ENCODE peak calls at places on chromosome 11, in five cellular contexts. Q is GM06990, W is heart left ventricle, G is left lung, E is fibroblast of mammary gland. T is an unnamed sample.

GRCh38 chr11:134069426-134069921 is 602 bp downstream of the JAM3 start:
- DNase-seq in W (peak), E (peak), Q (no peak), G (no peak), T (peak)

GRCh38 chr11:9020881-9021280 is 17.1 kb upstream of the NRIP3 start:
- DNase-seq in W (no peak), Q (no peak), E (no peak), G (no peak), T (peak)

GRCh38 chr11:46901156-46901555 is 17.2 kb downstream of the LRP4 start:
- DNase-seq in W (no peak), Q (no peak), E (no peak), G (no peak), T (no peak)

GRCh38 chr11:74487875-74488274 is 5.6 kb downstream of the LIPT2 start:
- DNase-seq in G (no peak), Q (no peak), W (no peak), E (peak), T (no peak)

GRCh38 chr11:75572744-75573143 is 10.7 kb downstream of the SERPINH1 start:
- DNase-seq in Q (no peak), E (no peak), W (no peak), G (no peak), T (no peak)

GRCh38 chr11:16925495-16926065 is 88.6 kb downstream of the PLEKHA7 start:
- DNase-seq in G (peak), Q (peak), W (peak), E (no peak), T (peak)

GRCh38 chr11:133337905-133338536 is 194.3 kb downstream of the OPCML start:
- DNase-seq in E (no peak), G (no peak), W (no peak), Q (no peak), T (no peak)

GRCh38 chr11:113906515-113906914 is 1.9 kb downstream of the HTR3B start:
- DNase-seq in W (no peak), Q (no peak), G (no peak), E (no peak), T (no peak)

GRCh38 chr11:134124660-134125451 is 56.0 kb downstream of the JAM3 start:
- DNase-seq in G (peak), Q (no peak), E (peak), W (peak), T (peak)

GRCh38 chr11:104338186-104338585 is 174.2 kb upstream of the PDGFD start:
- DNase-seq in E (peak), G (no peak), W (no peak), Q (no peak), T (no peak)

GRCh38 chr11:14773755-14774154 is 118.3 kb downstream of the CYP2R1 start:
- DNase-seq in Q (no peak), G (no peak), E (peak), W (no peak), T (peak)

GRCh38 chr11:41003339-41003992 is 456.0 kb downstream of the LRRC4C start:
- DNase-seq in G (no peak), W (no peak), Q (no peak), E (no peak), T (no peak)

GRCh38 chr11:96263361-96263763 is 79.6 kb downstream of the MAML2 start:
- DNase-seq in Q (no peak), E (peak), W (no peak), G (no peak), T (peak)

GRCh38 chr11:15889972-15890371 is 466.4 kb downstream of the SOX6 start:
- DNase-seq in E (no peak), W (no peak), Q (no peak), G (no peak), T (peak)

DNA sequence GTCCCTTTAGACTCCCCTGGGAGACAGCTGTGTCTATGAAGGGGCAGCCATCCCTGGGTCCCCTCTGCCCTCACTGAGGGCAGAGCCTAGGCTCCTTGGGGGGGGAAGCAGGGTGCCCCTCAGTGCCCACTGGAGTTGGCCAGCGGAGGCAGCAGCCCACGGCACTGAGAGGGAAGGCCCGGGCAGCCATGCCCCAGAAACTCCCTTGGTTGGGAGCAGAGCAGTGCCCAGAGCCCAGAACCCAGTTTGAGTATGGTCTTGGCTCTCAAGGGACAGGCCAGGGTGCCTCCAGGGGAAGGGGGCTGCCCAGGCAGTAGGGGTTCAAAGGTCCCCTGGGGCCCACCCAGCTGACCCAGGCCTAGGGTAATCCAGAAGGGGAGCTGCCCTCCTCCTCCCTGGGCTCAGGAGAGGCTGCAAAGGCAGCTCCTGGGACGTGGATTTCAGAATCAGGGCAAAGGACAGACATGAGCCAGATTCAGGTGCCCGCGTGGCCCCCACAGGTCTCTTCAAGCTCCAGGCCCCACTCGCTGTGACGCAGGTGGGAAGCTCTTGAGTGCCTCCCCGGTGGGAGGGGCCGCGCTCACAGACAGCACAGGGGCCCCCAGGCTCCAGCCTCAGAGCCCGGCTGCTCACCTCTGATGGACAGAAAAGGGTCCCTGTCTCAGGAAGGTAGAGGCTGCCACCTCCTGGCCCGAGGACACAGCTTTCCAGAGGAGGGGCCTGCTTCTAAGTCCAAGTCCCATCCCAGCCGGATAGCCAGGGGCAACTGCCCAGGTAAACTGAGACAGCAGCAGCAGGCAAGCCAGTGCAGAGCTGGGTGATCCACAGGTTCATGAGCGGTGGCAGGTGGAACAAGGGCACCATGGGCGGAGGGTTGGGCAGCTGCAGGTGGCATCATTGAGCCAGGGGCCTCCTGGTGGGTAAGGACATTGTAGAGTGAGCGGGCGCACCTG is 2.6 kb downstream of the C11orf21 start:
- DNase-seq in W (peak), E (no peak), Q (no peak), G (no peak), T (peak)
- TF ChIP-seq CTCF in W (no peak), E (no peak), Q (peak), G (peak), T (peak)

GRCh38 chr11:65713212-65713969 is 1.3 kb downstream of the KAT5 start:
- DNase-seq in Q (no peak), W (no peak), E (no peak), G (no peak), T (no peak)
- H3K4me3 ChIP-seq in Q (peak), W (peak), E (peak), G (peak), T (no peak)

DNA sequence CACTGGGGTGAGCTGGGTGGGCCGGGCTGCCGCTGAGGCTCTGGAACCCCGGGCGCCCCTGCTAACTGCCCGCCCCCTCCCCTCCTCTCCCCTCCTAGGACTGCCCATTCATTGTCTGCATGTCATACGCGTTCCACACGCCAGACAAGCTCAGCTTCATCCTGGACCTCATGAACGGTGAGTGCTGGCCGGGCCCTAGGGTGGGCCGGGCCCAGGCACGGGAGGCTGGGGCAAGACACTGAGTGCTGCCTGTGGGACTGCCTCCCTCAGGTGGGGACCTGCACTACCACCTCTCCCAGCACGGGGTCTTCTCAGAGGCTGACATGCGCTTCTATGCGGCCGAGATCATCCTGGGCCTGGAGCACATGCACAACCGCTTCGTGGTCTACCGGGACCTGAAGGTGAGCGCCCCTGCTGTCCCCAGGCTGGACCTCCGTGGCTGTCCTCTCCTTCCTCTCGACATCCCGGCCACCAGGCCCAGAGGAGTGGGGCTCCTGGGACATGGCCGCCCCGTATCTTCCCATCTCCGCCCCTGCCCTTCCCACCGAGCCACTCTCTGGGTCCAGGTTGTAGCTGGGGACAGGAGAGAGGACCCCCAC is 7.5 kb upstream of the ANKRD13D start:
- DNase-seq in W (peak), E (no peak), G (peak), Q (no peak), T (no peak)
- TF ChIP-seq CTCF in W (no peak), E (no peak), G (no peak), Q (no peak), T (no peak)

GRCh38 chr11:100629671-100630070 is 57.4 kb upstream of the ARHGAP42 start:
- DNase-seq in E (peak), W (no peak), Q (no peak), G (no peak), T (no peak)

GRCh38 chr11:100635194-100635593 is 51.9 kb upstream of the ARHGAP42 start:
- DNase-seq in W (no peak), Q (no peak), G (no peak), E (no peak), T (no peak)

GRCh38 chr11:100631316-100631715 is 55.8 kb upstream of the ARHGAP42 start:
- DNase-seq in G (no peak), W (no peak), E (no peak), Q (no peak), T (no peak)

GRCh38 chr11:100630898-100631297 is 56.2 kb upstream of the ARHGAP42 start:
- DNase-seq in W (no peak), Q (no peak), G (no peak), E (no peak), T (no peak)

DNA sequence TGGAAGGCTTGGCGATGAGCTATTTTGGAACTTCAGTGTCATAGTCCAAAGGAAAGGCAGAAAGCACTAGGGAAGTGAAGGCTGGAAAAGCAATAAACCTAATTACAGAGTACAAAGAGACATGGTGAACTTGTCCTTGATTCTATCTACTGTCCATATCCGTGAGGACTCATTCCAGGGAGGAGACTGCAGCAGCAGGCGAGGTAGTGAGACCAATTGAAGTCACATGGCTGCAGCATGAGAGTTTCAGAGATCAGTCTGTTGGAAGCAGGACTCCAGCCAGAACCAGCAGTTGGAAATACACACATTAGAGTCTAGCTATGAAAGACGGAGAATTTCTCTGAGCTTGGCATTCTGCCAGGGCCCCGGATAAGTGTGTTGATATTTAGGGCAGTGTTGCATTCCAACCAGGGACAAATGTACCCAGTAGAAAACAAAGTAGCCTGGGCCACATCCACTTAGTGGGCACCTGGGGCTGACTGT is 54.1 kb upstream of the ARHGAP42 start:
- DNase-seq in W (peak), G (peak), E (peak), Q (no peak), T (peak)
- H3K4me3 ChIP-seq in W (peak), G (no peak), E (no peak), Q (no peak), T (no peak)

GRCh38 chr11:62392944-62393628 is 25.7 kb upstream of the SCGB1A1 start:
- DNase-seq in E (no peak), W (no peak), Q (no peak), G (no peak), T (no peak)
- TF ChIP-seq CTCF in E (no peak), W (no peak), Q (peak), G (no peak), T (peak)

GRCh38 chr11:128765104-128765503 is 71.2 kb downstream of the FLI1 start:
- DNase-seq in W (no peak), E (no peak), Q (no peak), G (no peak), T (no peak)
- H3K4me3 ChIP-seq in W (no peak), E (no peak), Q (no peak), G (no peak), T (no peak)

DNA sequence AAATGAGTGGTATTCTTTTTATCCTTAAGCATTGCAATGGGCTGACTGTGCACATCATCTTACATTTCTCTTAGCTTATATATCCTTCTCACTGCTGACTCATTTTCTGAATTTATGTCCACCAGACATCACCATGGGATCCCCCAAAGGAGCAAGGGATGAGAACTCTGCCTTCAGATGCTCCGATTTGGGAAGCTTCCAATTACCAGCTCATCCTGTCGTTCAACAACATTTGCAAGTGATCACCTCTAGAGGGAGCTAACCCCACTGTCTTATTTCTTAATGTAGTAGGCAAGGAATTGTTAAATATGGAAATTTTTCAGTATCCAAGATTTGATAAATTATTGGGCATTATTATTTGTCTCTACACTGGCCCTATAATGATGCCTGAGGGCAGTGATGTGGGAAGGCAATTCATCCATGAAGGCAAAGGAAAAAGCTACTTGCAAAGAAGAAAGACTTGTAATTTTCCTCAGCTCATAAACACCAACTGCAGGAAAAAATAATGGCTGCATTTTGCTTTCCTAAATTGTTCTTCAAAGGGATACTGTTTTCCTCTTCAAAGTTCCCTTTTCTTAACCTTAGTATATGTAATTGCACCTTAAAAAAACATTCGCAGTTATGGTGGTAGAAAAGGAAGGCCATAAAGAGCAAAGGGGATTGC is 102.4 kb upstream of the FSHB start:
- DNase-seq in G (no peak), W (no peak), E (peak), Q (no peak), T (peak)
- TF ChIP-seq CTCF in G (peak), W (peak), E (peak), Q (peak), T (peak)

DNA sequence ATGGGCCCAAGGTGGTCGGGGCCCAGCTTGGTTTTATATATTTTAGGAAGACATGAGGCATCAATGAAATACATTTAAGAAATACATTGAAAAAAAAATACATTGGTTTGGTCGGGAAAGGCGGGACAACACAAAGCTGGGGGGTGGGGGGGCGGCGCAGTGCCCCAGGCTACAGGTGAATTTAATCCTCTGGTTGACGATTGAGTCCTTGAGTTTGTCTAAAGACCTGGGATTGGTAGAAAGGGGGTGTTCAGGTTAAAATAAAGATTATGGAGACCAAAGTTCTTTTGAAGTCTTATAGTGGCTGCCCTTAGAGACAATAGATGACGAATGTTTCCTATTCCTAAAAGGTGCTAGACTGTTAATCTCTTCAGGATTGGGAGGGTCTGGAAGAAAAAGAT is 3.1 kb downstream of the IFITM1 start:
- DNase-seq in G (no peak), W (no peak), E (no peak), Q (no peak), T (no peak)
- H3K4me3 ChIP-seq in G (peak), W (peak), E (no peak), Q (peak), T (no peak)

DNA sequence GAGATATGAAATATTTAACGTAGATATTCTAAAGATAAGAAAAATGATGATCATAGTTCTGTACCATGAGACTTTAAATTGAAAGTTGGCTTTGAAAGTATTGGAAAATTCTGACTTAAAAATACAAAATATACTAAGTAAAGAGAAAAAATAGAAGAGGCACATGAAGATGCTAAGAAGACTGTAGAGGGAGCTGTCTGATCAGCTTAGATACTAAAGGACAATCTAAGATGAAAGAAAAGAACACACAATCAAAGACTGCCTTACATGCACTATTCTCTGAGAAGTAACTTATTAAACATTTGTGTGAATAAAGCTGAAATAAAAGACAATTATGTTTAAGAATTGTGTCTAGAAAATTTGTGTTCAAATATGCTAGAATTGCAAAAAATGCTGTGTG is 55.1 kb downstream of the RBMXL2 start:
- DNase-seq in Q (no peak), E (peak), W (no peak), G (no peak), T (peak)
- TF ChIP-seq CTCF in Q (no peak), E (peak), W (peak), G (no peak), T (peak)

GRCh38 chr11:44834846-44835245 is 108.1 kb downstream of the TSPAN18 start:
- DNase-seq in E (no peak), W (no peak), G (no peak), Q (no peak), T (no peak)
- H3K4me3 ChIP-seq in E (no peak), W (no peak), G (no peak), Q (no peak), T (no peak)

T was measured in cardiac fibroblast.